ENCODE peak calls at places on chromosomes 16 and 17, in eight cellular contexts. M is substantia nigra, P is left ventricle myocardium superior, L is HS-5, J is GM10248, B is NCI-H1417, G is pons, T is NCI-H1092. F is an unnamed sample.

GRCh38 chr17:78364436-78365281 is 4.8 kb upstream of the SOCS3 start:
- DNase-seq in M (no peak), P (no peak), L (no peak), J (no peak), B (no peak), G (no peak), T (no peak), F (peak; percentile 40)

GRCh38 chr17:67326440-67326839 is 39.9 kb downstream of the PSMD12 start:
- DNase-seq in M (no peak), P (no peak), L (no peak), J (no peak), B (no peak), G (no peak), T (no peak), F (no peak)

GRCh38 chr17:50396261-50397110 is 837 bp downstream of the LRRC59 start:
- DNase-seq in M (no peak), P (peak; percentile 34), L (no peak), J (peak; percentile 20), B (peak; percentile 26), G (no peak), T (no peak), F (peak; percentile 26)

GRCh38 chr17:40069751-40070643 is 7.2 kb downstream of the THRA start:
- DNase-seq in M (no peak), P (peak; percentile 49), L (no peak), J (no peak), B (no peak), G (peak; percentile 54), T (peak; percentile 40), F (peak; percentile 50)

GRCh38 chr17:45021607-45022287 is 29.7 kb downstream of the DCAKD start:
- DNase-seq in M (peak; percentile 57), P (peak; percentile 86), L (no peak), J (peak; percentile 91), B (peak; percentile 48), G (no peak), T (no peak), F (peak; percentile 64)

GRCh38 chr17:47705536-47706481 is 11.8 kb downstream of the TBKBP1 start:
- DNase-seq in M (no peak), P (no peak), L (no peak), J (no peak), B (no peak), G (no peak), T (no peak), F (peak; percentile 41)

GRCh38 chr16:50861926-50862325 is 120.0 kb downstream of the CYLD start:
- DNase-seq in M (no peak), P (no peak), L (no peak), J (no peak), B (no peak), G (peak; percentile 54), T (no peak), F (no peak)

GRCh38 chr17:38654411-38655398 is 20.1 kb downstream of the EPOP start:
- DNase-seq in M (no peak), P (no peak), L (no peak), J (peak; percentile 70), B (no peak), G (no peak), T (no peak), F (no peak)

GRCh38 chr16:75248536-75249380 is 2.7 kb downstream of the BCAR1 start:
- DNase-seq in M (no peak), P (no peak), L (no peak), J (no peak), B (no peak), G (no peak), T (no peak), F (no peak)

GRCh38 chr16:3112058-3112880 is at the start of gene ZNF205:
- DNase-seq in M (peak; percentile 70), P (peak; percentile 85), L (no peak), J (no peak), B (peak; percentile 95), G (peak; percentile 68), T (peak; percentile 83), F (no peak)

GRCh38 chr16:2224183-2224486 is 744 bp downstream of the E4F1 start:
- DNase-seq in M (no peak), P (no peak), L (no peak), J (no peak), B (no peak), G (no peak), T (no peak), F (no peak)

GRCh38 chr17:12983986-12984932 is 33.6 kb downstream of the ELAC2 start:
- DNase-seq in M (no peak), P (peak; percentile 74), L (peak; percentile 42), J (no peak), B (no peak), G (no peak), T (no peak), F (no peak)

GRCh38 chr17:71975998-71976649 is 144.7 kb upstream of the SOX9 start:
- DNase-seq in M (peak; percentile 24), P (peak; percentile 86), L (peak; percentile 83), J (no peak), B (no peak), G (peak; percentile 77), T (no peak), F (no peak)

GRCh38 chr17:6670571-6670970 is 19.0 kb downstream of the C17orf100 start:
- DNase-seq in M (no peak), P (no peak), L (no peak), J (no peak), B (no peak), G (no peak), T (no peak), F (no peak)

GRCh38 chr16:50306287-50306686 is 39.9 kb downstream of the ADCY7 start:
- DNase-seq in M (no peak), P (no peak), L (no peak), J (no peak), B (no peak), G (no peak), T (no peak), F (no peak)

GRCh38 chr17:62966426-62967110 is 533 bp downstream of the TANC2 start:
- DNase-seq in M (no peak), P (no peak), L (no peak), J (peak; percentile 18), B (peak; percentile 29), G (no peak), T (no peak), F (peak; percentile 3)

GRCh38 chr17:32596666-32597065 is 109.9 kb downstream of the CDK5R1 start:
- DNase-seq in M (no peak), P (no peak), L (no peak), J (peak; percentile 61), B (no peak), G (no peak), T (no peak), F (peak; percentile 35)

GRCh38 chr17:48290378-48290777 is 139.6 kb downstream of the SKAP1 start:
- DNase-seq in M (no peak), P (no peak), L (no peak), J (no peak), B (no peak), G (no peak), T (no peak), F (no peak)

GRCh38 chr16:29645699-29646187 is 17.3 kb upstream of the SPN start:
- DNase-seq in M (no peak), P (no peak), L (no peak), J (peak; percentile 71), B (no peak), G (no peak), T (no peak), F (no peak)

GRCh38 chr17:7404737-7405412 is 978 bp upstream of the TMEM256 start:
- DNase-seq in M (no peak), P (peak; percentile 85), L (no peak), J (no peak), B (peak; percentile 49), G (no peak), T (peak; percentile 51), F (no peak)

GRCh38 chr17:9104370-9105041 is 83.2 kb downstream of the NTN1 start:
- DNase-seq in M (no peak), P (peak; percentile 83), L (no peak), J (no peak), B (no peak), G (no peak), T (no peak), F (no peak)

GRCh38 chr17:51299859-51300258 is 39.5 kb downstream of the UTP18 start:
- DNase-seq in M (no peak), P (no peak), L (no peak), J (no peak), B (no peak), G (no peak), T (no peak), F (no peak)

GRCh38 chr17:17141860-17142552 is 64.1 kb downstream of the PLD6 start:
- DNase-seq in M (peak; percentile 65), P (peak; percentile 63), L (no peak), J (peak; percentile 58), B (no peak), G (peak; percentile 71), T (no peak), F (no peak)